ENCODE peak calls at places on chromosomes 16 and 17, in four cellular contexts. Z, R, L and J are unnamed samples.

GRCh38 chr16:47198180-47198575 is 54.4 kb upstream of the NETO2 start:
- DNase-seq in Z (no peak), R (no peak), L (no peak), J (no peak)

GRCh38 chr16:27729516-27730304 is 179.8 kb downstream of the KATNIP start:
- DNase-seq in Z (no peak), L (no peak), R (no peak), J (no peak)

GRCh38 chr16:4613636-4614570 is 785 bp downstream of the UBALD1 start:
- DNase-seq in R (no peak), L (peak), Z (no peak), J (peak)

GRCh38 chr17:29682987-29683386 is 60.3 kb upstream of the CORO6 start:
- DNase-seq in R (no peak), L (no peak), Z (no peak), J (no peak)

GRCh38 chr17:46978489-46979022 is 497 bp downstream of the RPRML start:
- DNase-seq in R (no peak), Z (no peak), L (no peak), J (no peak)

GRCh38 chr17:44076716-44077594 is 6.4 kb downstream of the G6PC3 start:
- DNase-seq in Z (no peak), R (no peak), L (no peak), J (no peak)

GRCh38 chr16:10078541-10078949 is 103.7 kb downstream of the GRIN2A start:
- DNase-seq in L (no peak), R (peak), Z (no peak), J (no peak)

GRCh38 chr16:51326131-51326856 is 175.2 kb upstream of the SALL1 start:
- DNase-seq in R (no peak), Z (no peak), L (no peak), J (no peak)

GRCh38 chr16:29900102-29900887 is at the start of gene ASPHD1:
- DNase-seq in Z (peak), R (peak), L (peak), J (peak)

GRCh38 chr17:21460358-21460757 is 84.2 kb downstream of the KCNJ12 start:
- DNase-seq in L (no peak), R (no peak), Z (no peak), J (no peak)

GRCh38 chr17:77379065-77379428 is 238.3 kb downstream of the SEC14L1 start:
- DNase-seq in L (no peak), R (no peak), Z (no peak), J (no peak)

GRCh38 chr17:37089998-37090397 is 141.2 kb downstream of the AATF start:
- DNase-seq in L (no peak), Z (no peak), R (no peak), J (no peak)

GRCh38 chr17:4537451-4538235 is 17.5 kb downstream of the MYBBP1A start:
- DNase-seq in R (no peak), L (no peak), Z (no peak), J (no peak)

GRCh38 chr17:43661699-43662431 is at the start of gene MEOX1:
- DNase-seq in L (no peak), Z (no peak), R (no peak), J (no peak)